ENCODE peak calls at places on chromosome 1, in six cellular contexts. One of them, this sample, is unnamed.

GRCh38 chr1:245953876-245954660 is 553.0 kb downstream of the SMYD3 start:
- DNase-seq in H1: no peak
- DNase-seq in K562: no peak
- DNase-seq in HepG2: no peak
- DNase-seq in GM12891: no peak
- DNase-seq in GM12878: peak
- DNase-seq in this sample: no peak

GRCh38 chr1:33347650-33347992 is 26.7 kb upstream of the A3GALT2 start:
- DNase-seq in H1: no peak
- DNase-seq in K562: peak
- DNase-seq in HepG2: peak
- DNase-seq in GM12891: no peak
- DNase-seq in GM12878: no peak
- DNase-seq in this sample: no peak

GRCh38 chr1:67898033-67898726 is 64.9 kb upstream of the GNG12 start:
- DNase-seq in H1: no peak
- DNase-seq in K562: peak
- DNase-seq in HepG2: no peak
- DNase-seq in GM12891: no peak
- DNase-seq in GM12878: no peak
- DNase-seq in this sample: no peak

GRCh38 chr1:180458807-180459206 is 43.6 kb downstream of the ACBD6 start:
- DNase-seq in H1: no peak
- DNase-seq in K562: no peak
- DNase-seq in HepG2: no peak
- DNase-seq in GM12891: no peak
- DNase-seq in GM12878: no peak
- DNase-seq in this sample: no peak

GRCh38 chr1:9235123-9235513 is 544 bp downstream of the H6PD start:
- DNase-seq in H1: no peak
- DNase-seq in K562: no peak
- DNase-seq in HepG2: peak
- DNase-seq in GM12891: no peak
- DNase-seq in GM12878: no peak
- DNase-seq in this sample: no peak

GRCh38 chr1:245031041-245031440 is 123.7 kb upstream of the KIF26B start:
- DNase-seq in H1: no peak
- DNase-seq in K562: no peak
- DNase-seq in HepG2: no peak
- DNase-seq in GM12891: no peak
- DNase-seq in GM12878: no peak
- DNase-seq in this sample: no peak

GRCh38 chr1:59878370-59878769 is 48.2 kb downstream of the CYP2J2 start:
- DNase-seq in H1: no peak
- DNase-seq in K562: no peak
- DNase-seq in HepG2: no peak
- DNase-seq in GM12891: no peak
- DNase-seq in GM12878: no peak
- DNase-seq in this sample: no peak

GRCh38 chr1:187928288-187928687 is 1099.5 kb downstream of the PLA2G4A start:
- DNase-seq in H1: no peak
- DNase-seq in K562: peak
- DNase-seq in HepG2: peak
- DNase-seq in GM12891: no peak
- DNase-seq in GM12878: no peak
- DNase-seq in this sample: no peak

GRCh38 chr1:102296116-102296515 is 299.4 kb upstream of the OLFM3 start:
- DNase-seq in H1: no peak
- DNase-seq in K562: no peak
- DNase-seq in HepG2: no peak
- DNase-seq in GM12891: no peak
- DNase-seq in GM12878: no peak
- DNase-seq in this sample: no peak

GRCh38 chr1:48851638-48852037 is 74.9 kb upstream of the BEND5 start:
- DNase-seq in H1: no peak
- DNase-seq in K562: no peak
- DNase-seq in HepG2: no peak
- DNase-seq in GM12891: no peak
- DNase-seq in GM12878: no peak
- DNase-seq in this sample: no peak

DNA sequence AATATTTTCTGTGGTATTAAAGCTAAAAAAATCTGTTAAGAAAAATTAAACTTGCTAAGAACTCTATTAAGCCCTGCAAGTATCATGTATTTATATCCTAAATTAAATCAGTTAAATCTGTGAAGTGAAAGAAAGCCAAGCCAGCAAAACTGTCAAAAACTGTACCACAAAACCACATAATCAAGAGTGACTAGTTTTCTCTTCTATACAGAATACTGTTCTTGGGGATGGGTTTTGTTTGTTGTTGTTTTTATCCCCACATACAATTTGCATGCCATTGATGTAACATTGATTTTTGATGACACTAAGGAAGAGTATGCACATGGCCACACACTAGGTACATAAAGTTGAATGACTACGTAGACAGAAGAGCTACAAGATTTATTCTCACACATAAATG is 20.4 kb downstream of the DPH5 start:
- DNase-seq in H1: no peak
- DNase-seq in K562: no peak
- DNase-seq in HepG2: no peak
- DNase-seq in GM12891: no peak
- DNase-seq in GM12878: no peak
- DNase-seq in this sample: no peak
- TF ChIP-seq POLR2A in H1: no peak
- TF ChIP-seq POLR2A in K562: no peak
- TF ChIP-seq POLR2A in HepG2: no peak
- TF ChIP-seq POLR2A in GM12891: no peak
- TF ChIP-seq POLR2A in GM12878: no peak
- TF ChIP-seq POLR2A in this sample: no peak

GRCh38 chr1:164645921-164646320 is 86.9 kb downstream of the PBX1 start:
- DNase-seq in H1: no peak
- DNase-seq in K562: no peak
- DNase-seq in HepG2: no peak
- DNase-seq in GM12891: no peak
- DNase-seq in GM12878: no peak
- DNase-seq in this sample: no peak

GRCh38 chr1:164648211-164649080 is 89.5 kb downstream of the PBX1 start:
- DNase-seq in H1: no peak
- DNase-seq in K562: no peak
- DNase-seq in HepG2: no peak
- DNase-seq in GM12891: no peak
- DNase-seq in GM12878: no peak
- DNase-seq in this sample: no peak

GRCh38 chr1:164644774-164645634 is 86.0 kb downstream of the PBX1 start:
- DNase-seq in H1: no peak
- DNase-seq in K562: no peak
- DNase-seq in HepG2: no peak
- DNase-seq in GM12891: no peak
- DNase-seq in GM12878: no peak
- DNase-seq in this sample: no peak

GRCh38 chr1:164649146-164649545 is 90.2 kb downstream of the PBX1 start:
- DNase-seq in H1: no peak
- DNase-seq in K562: no peak
- DNase-seq in HepG2: no peak
- DNase-seq in GM12891: no peak
- DNase-seq in GM12878: no peak
- DNase-seq in this sample: no peak

GRCh38 chr1:164647211-164647610 is 88.2 kb downstream of the PBX1 start:
- DNase-seq in H1: no peak
- DNase-seq in K562: no peak
- DNase-seq in HepG2: no peak
- DNase-seq in GM12891: no peak
- DNase-seq in GM12878: no peak
- DNase-seq in this sample: no peak
- TF ChIP-seq TAF1 in H1: no peak
- TF ChIP-seq TAF1 in K562: no peak
- TF ChIP-seq TAF1 in HepG2: no peak
- TF ChIP-seq TAF1 in GM12891: no peak
- TF ChIP-seq TAF1 in GM12878: no peak
- TF ChIP-seq TAF1 in this sample: no peak

DNA sequence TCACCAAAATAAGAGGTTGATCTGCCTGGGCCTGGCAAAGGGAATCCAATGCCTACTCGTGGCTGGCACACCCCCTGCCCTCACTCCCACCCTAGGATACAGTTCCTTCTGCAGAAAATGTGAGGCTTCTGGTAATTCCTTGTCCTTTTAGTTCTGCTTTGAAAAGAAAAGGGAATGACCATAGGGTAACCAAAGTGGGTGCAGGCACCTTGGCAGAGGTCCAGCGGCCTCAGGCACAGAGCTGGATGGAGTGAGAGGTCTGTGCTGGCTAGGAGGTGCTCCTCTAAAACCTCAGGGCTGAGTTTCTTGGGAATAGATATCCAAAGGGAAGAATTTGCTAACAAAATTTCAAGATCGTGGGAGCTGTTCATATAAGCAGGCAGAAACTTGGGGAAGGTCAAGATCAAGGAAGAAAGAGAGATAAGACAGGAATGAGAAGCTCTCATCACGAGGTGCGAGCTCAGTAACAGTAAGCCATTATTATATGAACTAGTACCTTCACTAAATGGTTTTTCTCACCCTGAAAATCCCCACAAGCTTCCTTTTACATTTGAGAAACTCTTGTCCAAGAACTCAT is 293.1 kb upstream of the LYPLAL1 start:
- DNase-seq in H1: no peak
- DNase-seq in K562: no peak
- DNase-seq in HepG2: no peak
- DNase-seq in GM12891: no peak
- DNase-seq in GM12878: no peak
- DNase-seq in this sample: no peak
- TF ChIP-seq POLR2AphosphoS5 in H1: no peak
- TF ChIP-seq POLR2AphosphoS5 in K562: no peak
- TF ChIP-seq POLR2AphosphoS5 in HepG2: no peak
- TF ChIP-seq POLR2AphosphoS5 in GM12891: no peak
- TF ChIP-seq POLR2AphosphoS5 in GM12878: no peak
- TF ChIP-seq POLR2AphosphoS5 in this sample: no peak

GRCh38 chr1:160707171-160708109 is 4.2 kb downstream of the CD48 start:
- DNase-seq in H1: no peak
- DNase-seq in K562: no peak
- DNase-seq in HepG2: no peak
- DNase-seq in GM12891: no peak
- DNase-seq in GM12878: no peak
- DNase-seq in this sample: no peak
- TF ChIP-seq POLR2A in H1: no peak
- TF ChIP-seq POLR2A in K562: no peak
- TF ChIP-seq POLR2A in HepG2: no peak
- TF ChIP-seq POLR2A in GM12891: peak
- TF ChIP-seq POLR2A in GM12878: no peak
- TF ChIP-seq POLR2A in this sample: peak

DNA sequence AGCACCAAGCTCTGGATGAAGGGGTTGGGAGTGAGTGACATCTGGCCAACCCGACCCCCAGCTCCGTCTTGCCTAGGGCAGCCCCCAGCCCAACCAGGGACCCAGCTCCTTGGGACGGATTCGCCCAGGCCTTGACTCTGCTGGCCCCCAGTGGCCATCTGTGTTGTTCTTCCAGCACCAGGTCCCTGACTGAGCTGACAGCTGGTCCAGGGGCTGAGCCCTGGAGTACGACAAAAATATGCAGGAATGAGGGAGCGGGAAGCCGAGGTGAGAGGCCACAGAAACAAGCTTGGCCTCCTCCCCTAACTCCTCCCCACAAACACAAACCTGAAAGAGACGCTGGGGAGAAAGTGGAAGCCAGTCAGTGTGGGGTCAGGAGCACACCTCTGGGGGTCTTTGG is 55.0 kb upstream of the PAX7 start:
- DNase-seq in H1: peak
- DNase-seq in K562: peak
- DNase-seq in HepG2: peak
- DNase-seq in GM12891: peak
- DNase-seq in GM12878: no peak
- DNase-seq in this sample: peak
- TF ChIP-seq TAF1 in H1: no peak
- TF ChIP-seq TAF1 in K562: no peak
- TF ChIP-seq TAF1 in HepG2: no peak
- TF ChIP-seq TAF1 in GM12891: no peak
- TF ChIP-seq TAF1 in GM12878: no peak
- TF ChIP-seq TAF1 in this sample: no peak

GRCh38 chr1:17624540-17625256 is 85.2 kb downstream of the ARHGEF10L start:
- DNase-seq in H1: no peak
- DNase-seq in K562: no peak
- DNase-seq in HepG2: no peak
- DNase-seq in GM12891: no peak
- DNase-seq in GM12878: no peak
- DNase-seq in this sample: no peak
- TF ChIP-seq POLR2AphosphoS5 in H1: no peak
- TF ChIP-seq POLR2AphosphoS5 in K562: no peak
- TF ChIP-seq POLR2AphosphoS5 in HepG2: no peak
- TF ChIP-seq POLR2AphosphoS5 in GM12891: no peak
- TF ChIP-seq POLR2AphosphoS5 in GM12878: no peak
- TF ChIP-seq POLR2AphosphoS5 in this sample: no peak